ENCODE peak calls at places on chromosomes 7 and 10, in six cellular contexts. R is GM12864, J is thyroid gland, H is dorsolateral prefrontal cortex, S is OCI-LY7, W is WTC11. O is an unnamed sample.

GRCh38 chr7:112341464-112341863 is 108.8 kb upstream of the IFRD1 start:
- DNase-seq in S (no peak), J (no peak), R (no peak), W (no peak), H (no peak), O (no peak)

GRCh38 chr10:127408115-127408710 is 140.9 kb upstream of the NPS start:
- DNase-seq in S (no peak), W (no peak), J (no peak), H (no peak), R (no peak), O (no peak)

GRCh38 chr7:139696547-139696946 is 81.3 kb downstream of the HIPK2 start:
- DNase-seq in H (no peak), R (no peak), S (peak), W (no peak), J (no peak), O (peak)

GRCh38 chr7:38660427-38661099 is 29.4 kb upstream of the AMPH start:
- DNase-seq in S (peak), H (no peak), R (peak), W (peak), J (no peak), O (peak)

GRCh38 chr10:56318816-56319215 is 42.2 kb downstream of the ZWINT start:
- DNase-seq in W (no peak), R (no peak), J (no peak), H (no peak), S (no peak), O (no peak)

GRCh38 chr7:32879460-32879859 is 12.1 kb downstream of the KBTBD2 start:
- DNase-seq in R (no peak), W (no peak), S (no peak), H (no peak), J (no peak), O (no peak)

GRCh38 chr7:94043299-94043698 is 39.1 kb upstream of the BET1 start:
- DNase-seq in S (no peak), H (no peak), W (no peak), R (no peak), J (no peak), O (no peak)

GRCh38 chr10:21292763-21293517 is 232.5 kb downstream of the SKIDA1 start:
- DNase-seq in S (no peak), H (peak), J (peak), R (no peak), W (peak), O (no peak)

GRCh38 chr10:75726522-75727493 is 295.4 kb downstream of the LRMDA start:
- DNase-seq in R (no peak), H (no peak), J (no peak), S (no peak), W (no peak), O (no peak)

GRCh38 chr7:55052081-55052480 is 33.3 kb downstream of the EGFR start:
- DNase-seq in R (no peak), H (no peak), S (no peak), J (no peak), W (no peak), O (no peak)

GRCh38 chr10:102779680-102780079 is 35.9 kb downstream of the WBP1L start:
- DNase-seq in J (peak), W (no peak), H (no peak), S (no peak), R (no peak), O (no peak)

GRCh38 chr10:88150338-88150737 is 286.9 kb downstream of the PTEN start:
- DNase-seq in W (no peak), S (no peak), R (no peak), J (no peak), H (no peak), O (no peak)

GRCh38 chr7:13822678-13823077 is 166.8 kb downstream of the ETV1 start:
- DNase-seq in H (no peak), S (no peak), J (no peak), R (no peak), W (no peak), O (no peak)

GRCh38 chr7:1318661-1319060 is 86.0 kb downstream of the UNCX start:
- DNase-seq in W (no peak), J (no peak), R (no peak), S (no peak), H (no peak), O (no peak)

GRCh38 chr7:119936876-119937275 is 336.1 kb upstream of the KCND2 start:
- DNase-seq in H (no peak), W (no peak), J (no peak), S (no peak), R (no peak), O (no peak)

GRCh38 chr7:16295558-16295957 is 125.8 kb downstream of the CRPPA start:
- DNase-seq in H (no peak), J (no peak), S (no peak), W (no peak), R (no peak), O (no peak)

GRCh38 chr10:75493464-75493863 is 62.0 kb downstream of the LRMDA start:
- DNase-seq in R (no peak), J (no peak), H (no peak), S (no peak), W (no peak), O (no peak)

GRCh38 chr7:148304456-148304855 is 286.1 kb upstream of the C7orf33 start:
- DNase-seq in W (no peak), H (no peak), R (peak), J (no peak), S (peak), O (no peak)

GRCh38 chr10:2477154-2477553 is 590.2 kb upstream of the PFKP start:
- DNase-seq in R (no peak), H (no peak), S (no peak), W (peak), J (no peak), O (no peak)

GRCh38 chr7:107937514-107937913 is 46.5 kb downstream of the DLD start:
- DNase-seq in J (no peak), S (no peak), H (no peak), W (no peak), R (no peak), O (no peak)

GRCh38 chr10:14554091-14554842 is 220.4 kb downstream of the FAM107B start:
- DNase-seq in J (no peak), R (no peak), S (no peak), H (no peak), W (no peak), O (no peak)

GRCh38 chr10:99908512-99908911 is 101.2 kb downstream of the DNMBP start:
- DNase-seq in S (no peak), J (no peak), R (peak), H (no peak), W (no peak), O (no peak)

GRCh38 chr10:48879476-48879875 is 60.2 kb downstream of the LRRC18 start:
- DNase-seq in H (no peak), W (no peak), S (no peak), J (no peak), R (no peak), O (no peak)

GRCh38 chr7:101936223-101936611 is 118.8 kb downstream of the CUX1 start:
- DNase-seq in W (peak), H (no peak), S (no peak), J (no peak), R (no peak), O (peak)

GRCh38 chr7:121519548-121520521 is 123.7 kb upstream of the FAM3C start:
- DNase-seq in W (no peak), H (no peak), S (no peak), J (no peak), R (no peak), O (no peak)

GRCh38 chr10:22071332-22071731 is 67.8 kb upstream of the DNAJC1 start:
- DNase-seq in W (no peak), H (no peak), S (no peak), R (no peak), J (no peak), O (no peak)

GRCh38 chr10:71064413-71065118 is 147.8 kb upstream of the UNC5B start:
- DNase-seq in S (no peak), H (no peak), R (no peak), W (no peak), J (no peak), O (peak)
- TF ChIP-seq CTCF in S (peak), H (no peak), R (peak), W (no peak), J (no peak), O (no peak)

DNA sequence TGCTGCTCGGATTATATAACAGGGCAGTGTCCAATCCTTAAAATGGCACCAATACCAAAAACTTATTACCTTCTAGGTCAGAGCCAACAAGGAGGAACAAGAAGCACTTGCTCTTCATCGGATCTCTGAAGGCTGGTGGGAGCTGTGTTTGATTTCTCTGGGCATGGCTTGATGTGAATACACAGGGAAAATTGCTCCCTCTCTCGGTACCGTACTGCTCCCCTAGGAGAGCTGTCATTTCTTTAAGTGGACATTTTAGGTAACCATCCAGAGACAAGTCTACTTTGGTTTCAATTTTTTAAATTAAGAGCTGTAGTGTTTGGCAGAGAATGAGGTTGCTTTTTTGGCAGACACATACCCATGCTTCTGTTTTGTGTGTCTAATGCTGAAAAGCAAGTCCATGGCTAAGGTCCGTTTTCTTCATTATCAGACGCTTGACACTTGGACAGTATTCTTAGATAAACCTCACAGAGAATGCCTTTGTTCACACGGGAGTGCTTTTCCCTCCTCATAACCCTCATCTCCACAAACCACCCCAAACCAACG is 61.2 kb upstream of the TRIL start:
- DNase-seq in S (no peak), J (no peak), W (no peak), R (no peak), H (no peak), O (no peak)
- TF ChIP-seq CTCF in S (no peak), J (no peak), W (no peak), R (no peak), H (no peak), O (no peak)

GRCh38 chr7:105590793-105591192 is 9.5 kb upstream of the EFCAB10 start:
- DNase-seq in S (no peak), H (no peak), R (no peak), W (no peak), J (no peak), O (no peak)

GRCh38 chr7:105591522-105591921 is 10.2 kb upstream of the EFCAB10 start:
- DNase-seq in J (no peak), H (no peak), R (no peak), S (no peak), W (no peak), O (no peak)

GRCh38 chr7:105589221-105590077 is 8.2 kb upstream of the EFCAB10 start:
- DNase-seq in R (peak), S (peak), W (peak), H (peak), J (peak), O (peak)

GRCh38 chr7:105596866-105597265 is 15.6 kb upstream of the EFCAB10 start:
- DNase-seq in W (no peak), H (no peak), J (no peak), S (no peak), R (no peak), O (no peak)

DNA sequence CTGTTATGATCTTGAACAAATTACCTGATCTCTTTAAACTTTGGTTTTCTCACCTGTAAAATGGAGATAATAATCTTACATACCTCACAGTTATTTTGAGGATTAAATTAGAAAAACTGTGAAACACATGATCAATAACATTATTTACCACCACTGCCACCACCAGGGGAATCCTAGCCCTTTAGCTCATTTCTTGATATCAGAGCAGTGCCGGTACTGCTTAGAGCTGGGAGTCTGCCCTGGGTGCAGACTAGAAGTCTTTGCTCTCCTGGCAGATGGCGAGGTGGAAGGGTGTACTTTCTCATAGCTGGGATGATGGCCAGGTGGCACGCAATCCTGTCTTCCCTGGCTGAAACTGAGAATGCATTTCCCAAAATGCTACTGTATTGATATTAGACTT is 12.7 kb upstream of the EFCAB10 start:
- DNase-seq in W (no peak), R (no peak), S (no peak), H (no peak), J (peak), O (no peak)
- TF ChIP-seq CTCF in W (no peak), R (peak), S (no peak), H (no peak), J (no peak), O (no peak)

DNA sequence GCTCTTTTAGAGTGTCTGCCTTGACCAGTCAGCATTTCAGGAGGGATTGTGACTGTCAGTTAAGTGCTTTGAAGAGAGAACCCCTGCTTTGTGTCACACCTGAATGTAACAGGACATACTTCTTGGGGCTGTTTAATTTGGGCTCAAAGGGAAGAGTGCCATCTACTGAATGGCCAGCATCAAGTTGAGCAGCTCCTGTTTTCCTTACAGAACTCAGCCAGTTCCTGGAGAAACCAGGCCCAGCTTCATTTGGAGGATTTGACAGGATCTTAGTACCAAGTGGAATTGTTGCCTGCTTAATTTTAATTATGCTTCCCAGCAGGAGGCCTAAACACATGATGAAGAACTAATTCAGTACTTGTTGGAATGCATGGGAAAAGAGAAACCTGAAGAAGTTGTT is 8.3 kb downstream of the ADD3 start:
- DNase-seq in H (no peak), J (peak), S (peak), W (no peak), R (no peak), O (no peak)
- TF ChIP-seq CTCF in H (no peak), J (no peak), S (peak), W (no peak), R (peak), O (peak)